ENCODE peak calls at places on chromosomes 4 and X, in six cellular contexts. W is right cardiac atrium; I is brain microvascular endothelial cell; J is CD4-positive, CD25-positive, alpha-beta regulatory T cell; S is naive thymus-derived CD4-positive, alpha-beta T cell; F is heart right ventricle. Q is an unnamed sample.

GRCh38 chr4:67332627-67333026 is 212.7 kb downstream of the CENPC start:
- DNase-seq in W (no peak), J (no peak), F (no peak), I (peak; percentile 7), S (no peak), Q (no peak)

GRCh38 chrX:7286461-7286860 is 138.5 kb upstream of the PUDP start:
- DNase-seq in W (no peak), S (no peak), F (no peak), I (no peak), J (no peak), Q (no peak)

GRCh38 chrX:139832728-139833309 is 100.0 kb downstream of the ATP11C start:
- DNase-seq in W (no peak), S (no peak), J (no peak), F (no peak), I (no peak), Q (no peak)

GRCh38 chr4:125316391-125316780 is 1.6 kb downstream of the FAT4 start:
- DNase-seq in I (no peak), J (no peak), F (peak; percentile 33), W (peak; percentile 40), S (no peak), Q (no peak)

GRCh38 chrX:1390621-1391369 is 1.1 kb downstream of the SLC25A6 start:
- DNase-seq in W (no peak), J (no peak), F (no peak), I (no peak), S (no peak), Q (no peak)

GRCh38 chrX:118216086-118216485 is 99.5 kb upstream of the KLHL13 start:
- DNase-seq in I (no peak), W (no peak), J (no peak), F (no peak), S (no peak), Q (no peak)

GRCh38 chrX:124737771-124738170 is 391.4 kb downstream of the SH2D1A start:
- DNase-seq in J (no peak), S (no peak), F (no peak), I (no peak), W (no peak), Q (no peak)

GRCh38 chrX:24190500-24191156 is 41.1 kb downstream of the ZFX start:
- DNase-seq in W (no peak), J (no peak), F (no peak), I (no peak), S (no peak), Q (no peak)

GRCh38 chr4:7767966-7768365 is 171.7 kb downstream of the AFAP1 start:
- DNase-seq in W (no peak), S (no peak), J (no peak), I (no peak), F (no peak), Q (no peak)

GRCh38 chr4:27397886-27398285 is 537.2 kb downstream of the STIM2 start:
- DNase-seq in I (no peak), F (no peak), J (no peak), W (no peak), S (no peak), Q (no peak)

GRCh38 chr4:71201817-71202576 is 136.8 kb upstream of the SLC4A4 start:
- DNase-seq in S (no peak), I (no peak), W (no peak), J (no peak), F (no peak), Q (no peak)

GRCh38 chr4:164783966-164784365 is 30.0 kb downstream of the SMIM31 start:
- DNase-seq in J (no peak), S (no peak), F (no peak), W (no peak), I (no peak), Q (no peak)

GRCh38 chrX:121308276-121308805 is 260.9 kb downstream of the GLUD2 start:
- DNase-seq in I (peak; percentile 59), S (no peak), W (peak; percentile 10), F (peak; percentile 4), J (no peak), Q (peak; percentile 0)

GRCh38 chr4:156291317-156291716 is 337.7 kb upstream of the CTSO start:
- DNase-seq in W (no peak), S (no peak), F (no peak), J (no peak), I (peak; percentile 63), Q (no peak)

GRCh38 chr4:122516376-122516775 is 59.9 kb upstream of the IL2 start:
- DNase-seq in J (no peak), S (no peak), F (no peak), W (no peak), I (no peak), Q (no peak)

GRCh38 chr4:183686461-183686860 is 27.4 kb downstream of the TRAPPC11 start:
- DNase-seq in I (no peak), S (no peak), W (no peak), F (no peak), J (no peak), Q (no peak)

GRCh38 chr4:10031663-10032590 is 10.6 kb upstream of the SLC2A9 start:
- DNase-seq in W (no peak), F (peak; percentile 54), S (no peak), J (no peak), I (peak; percentile 86), Q (no peak)

GRCh38 chr4:159048166-159048886 is 54.6 kb upstream of the RAPGEF2 start:
- DNase-seq in F (peak; percentile 75), I (peak; percentile 86), S (no peak), W (peak; percentile 75), J (no peak), Q (peak; percentile 26)

GRCh38 chr4:77415689-77416088 is 189.9 kb upstream of the CXCL13 start:
- DNase-seq in F (no peak), J (no peak), I (no peak), S (no peak), W (no peak), Q (no peak)

GRCh38 chr4:8144359-8144758 is 14.3 kb downstream of the ABLIM2 start:
- DNase-seq in J (no peak), W (no peak), I (no peak), F (no peak), S (no peak), Q (peak; percentile 38)

GRCh38 chr4:55297346-55297745 is 48.7 kb upstream of the SRD5A3 start:
- DNase-seq in S (no peak), I (peak; percentile 81), J (no peak), F (no peak), W (no peak), Q (no peak)

DNA sequence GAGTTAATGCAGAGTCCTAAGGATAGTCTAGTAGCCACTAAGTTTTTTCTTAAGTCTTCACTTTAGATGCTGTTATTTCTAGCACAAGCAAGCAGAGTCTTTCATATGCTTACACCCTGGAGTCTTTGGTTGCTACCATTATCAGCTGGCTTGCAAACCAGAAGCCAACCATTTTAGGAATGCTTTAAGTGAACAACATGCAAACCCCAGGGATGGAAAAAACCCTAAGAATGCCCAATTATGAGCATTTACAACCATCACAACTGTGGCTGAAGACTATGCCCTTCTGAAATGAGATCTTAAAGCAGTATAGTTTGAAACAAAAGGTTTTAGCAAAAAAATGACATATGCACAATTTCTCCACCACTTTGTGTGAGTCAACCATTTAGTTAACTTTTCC is 6.6 kb downstream of the MID1IP1 start:
- DNase-seq in F (no peak), J (no peak), W (no peak), S (no peak), I (no peak), Q (no peak)
- H3K27ac ChIP-seq in F (no peak overlapping the region), J (peak overlapping the region; percentile 3), W (no peak overlapping the region), S (peak overlapping the region; percentile 77), I (no peak overlapping the region), Q (no peak overlapping the region)

DNA sequence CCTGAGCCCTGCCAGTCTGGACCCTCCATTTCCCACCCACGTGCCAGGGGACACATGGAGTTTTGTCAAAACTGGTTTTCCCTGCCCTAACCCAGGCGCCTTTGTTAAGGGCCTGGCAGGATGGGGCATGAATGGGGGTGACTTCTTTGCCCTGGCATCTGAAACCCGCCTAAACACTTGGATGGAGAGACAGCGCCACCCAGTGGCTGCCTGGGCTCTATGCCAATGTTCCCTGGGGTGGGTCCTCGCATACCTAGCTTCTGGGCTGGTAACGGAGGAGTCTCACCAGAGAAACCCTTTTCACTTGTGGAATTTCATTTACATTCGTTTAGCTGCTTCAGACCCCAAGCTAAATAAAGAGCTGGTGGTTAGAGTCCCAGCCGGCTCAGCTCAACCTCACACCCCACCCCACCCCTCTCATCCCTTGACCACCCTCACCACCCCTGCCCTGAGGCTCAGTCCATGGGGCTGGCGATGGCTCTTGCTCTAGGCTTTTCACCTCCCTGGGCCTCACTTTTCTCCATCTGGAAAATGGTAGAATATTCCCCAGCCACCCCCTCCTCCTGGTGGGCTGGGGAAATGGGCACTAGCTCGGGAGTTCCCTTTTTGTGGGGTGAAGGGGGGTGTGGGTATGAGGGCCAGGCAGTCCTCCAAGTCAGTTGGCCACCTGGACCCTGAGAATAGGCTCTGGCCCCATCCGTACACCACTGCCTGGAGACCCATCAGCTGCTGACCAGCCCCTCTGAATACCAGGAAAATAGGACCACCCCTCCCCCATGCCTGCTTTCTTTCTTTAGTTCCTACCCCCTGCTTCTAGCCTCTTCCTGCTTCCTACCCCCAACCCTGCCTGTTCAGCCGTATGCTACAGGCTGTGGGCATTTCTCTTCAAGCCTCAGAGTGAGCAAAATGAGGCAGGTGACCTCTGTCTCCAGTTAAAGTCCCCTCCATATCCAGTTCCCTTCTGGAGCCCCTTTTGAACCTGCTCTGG is 57.1 kb upstream of the PJA1 start:
- DNase-seq in I (peak; percentile 15), F (peak; percentile 49), S (peak; percentile 66), J (peak; percentile 46), W (peak; percentile 64), Q (no peak)
- H3K27ac ChIP-seq in I (no peak overlapping the region), F (no peak overlapping the region), S (no peak overlapping the region), J (no peak overlapping the region), W (no peak overlapping the region), Q (no peak overlapping the region)

GRCh38 chr4:23903859-23904438 is 14.1 kb upstream of the PPARGC1A start:
- DNase-seq in J (no peak), S (no peak), W (peak; percentile 21), F (peak; percentile 16), I (no peak), Q (no peak)
- H3K27ac ChIP-seq in J (no peak overlapping the region), S (no peak overlapping the region), W (peak overlapping the region; percentile 56), F (peak overlapping the region; percentile 60), I (no peak overlapping the region), Q (peak overlapping the region; percentile 88)

DNA sequence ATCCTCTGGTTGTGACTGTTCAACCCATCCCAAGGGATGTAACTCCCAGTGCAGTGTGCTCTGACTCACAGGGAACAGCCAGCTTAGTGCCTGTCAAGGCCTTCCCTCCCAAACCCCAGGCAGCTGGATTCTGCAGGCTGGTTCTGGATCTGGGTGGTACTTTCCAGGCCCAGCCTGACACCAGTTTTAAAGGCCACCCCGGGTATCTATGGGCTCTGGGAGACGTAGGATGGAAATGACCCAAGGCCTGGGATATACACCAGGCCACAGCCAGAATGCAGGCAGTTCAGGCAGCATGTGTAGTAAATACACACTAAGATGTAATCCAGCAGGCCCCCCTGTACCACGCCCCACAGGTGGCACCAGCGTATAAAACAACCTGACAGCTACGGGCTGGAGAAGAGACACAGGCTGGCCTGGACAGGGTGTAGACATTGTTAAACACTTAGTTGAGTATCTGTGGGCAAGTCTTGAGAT is 64.2 kb downstream of the SPINK2 start:
- DNase-seq in S (no peak), I (peak; percentile 70), W (no peak), J (no peak), F (no peak), Q (no peak)
- H3K27ac ChIP-seq in S (peak overlapping the region; percentile 65), I (peak overlapping the region; percentile 77), W (no peak overlapping the region), J (peak overlapping the region; percentile 75), F (no peak overlapping the region), Q (peak overlapping the region; percentile 39)